ENCODE peak calls at places on chromosome 11, in seven cellular contexts. S is fibroblast of mammary gland; T is CD4-positive, alpha-beta memory T cell; I is suprapubic skin; W is endodermal cell; P is CD8-positive, alpha-beta T cell; B is body of pancreas. C is an unnamed sample.

GRCh38 chr11:61010466-61011238 is 39.2 kb downstream of the CD6 start:
- DNase-seq in P (no peak), I (no peak), T (no peak), W (no peak), B (no peak), S (no peak), C (no peak)

GRCh38 chr11:84476581-84476980 is 1150.6 kb downstream of the DLG2 start:
- DNase-seq in T (no peak), B (no peak), S (peak; percentile 29), W (no peak), I (no peak), P (no peak), C (peak; percentile 48)

GRCh38 chr11:116432301-116432700 is 340.5 kb downstream of the BUD13 start:
- DNase-seq in I (no peak), S (no peak), B (no peak), T (no peak), P (no peak), W (no peak), C (no peak)

GRCh38 chr11:104594228-104594958 is 303.9 kb downstream of the CASP12 start:
- DNase-seq in S (peak; percentile 44), W (no peak), P (no peak), B (no peak), T (no peak), I (no peak), C (peak; percentile 45)

GRCh38 chr11:16603245-16603644 is 135.2 kb upstream of the C11orf58 start:
- DNase-seq in I (no peak), T (no peak), P (no peak), W (peak; percentile 72), S (no peak), B (no peak), C (no peak)

GRCh38 chr11:86152901-86153300 is 84.0 kb upstream of the PICALM start:
- DNase-seq in W (no peak), B (no peak), S (no peak), P (no peak), T (no peak), I (no peak), C (no peak)

GRCh38 chr11:27405134-27405533 is 42.1 kb upstream of the CCDC34 start:
- DNase-seq in P (no peak), S (no peak), I (no peak), B (no peak), W (no peak), T (no peak), C (no peak)

GRCh38 chr11:134730096-134730495 is 318.1 kb upstream of the B3GAT1 start:
- DNase-seq in I (no peak), B (no peak), T (no peak), W (no peak), P (no peak), S (no peak), C (no peak)

GRCh38 chr11:68026391-68027105 is 3.9 kb upstream of the NDUFS8 start:
- DNase-seq in B (no peak), T (no peak), S (no peak), P (no peak), I (no peak), W (no peak), C (no peak)

GRCh38 chr11:76835928-76836612 is 24.6 kb upstream of the ACER3 start:
- DNase-seq in T (no peak), I (peak; percentile 88), B (peak; percentile 53), S (peak; percentile 86), P (no peak), W (no peak), C (peak; percentile 44)

GRCh38 chr11:20670932-20671403 is 1.6 kb downstream of the NELL1 start:
- DNase-seq in T (no peak), W (peak; percentile 73), B (no peak), S (no peak), P (no peak), I (no peak), C (no peak)

GRCh38 chr11:69945157-69945556 is 125.9 kb upstream of the FGF3 start:
- DNase-seq in B (no peak), W (no peak), S (no peak), I (no peak), P (no peak), T (no peak), C (no peak)

GRCh38 chr11:35274909-35275807 is 136.2 kb downstream of the CD44 start:
- DNase-seq in S (no peak), B (peak; percentile 91), I (peak; percentile 77), P (no peak), T (no peak), W (peak; percentile 54), C (no peak)

GRCh38 chr11:67519726-67520125 is 3.5 kb downstream of the CABP2 start:
- DNase-seq in B (no peak), I (no peak), S (no peak), T (no peak), W (no peak), P (no peak), C (no peak)

GRCh38 chr11:116177521-116178220 is 595.1 kb downstream of the BUD13 start:
- DNase-seq in I (no peak), T (no peak), P (no peak), B (no peak), S (no peak), W (peak; percentile 40), C (no peak)

GRCh38 chr11:125943661-125944349 is 2.0 kb upstream of the VSIG10L2 start:
- DNase-seq in W (no peak), B (no peak), P (no peak), I (peak; percentile 25), T (no peak), S (no peak), C (no peak)

GRCh38 chr11:57342702-57343101 is 4.5 kb downstream of the P2RX3 start:
- DNase-seq in B (no peak), I (no peak), W (no peak), S (no peak), P (no peak), T (no peak), C (no peak)

GRCh38 chr11:100752371-100753073 is 65.4 kb downstream of the ARHGAP42 start:
- DNase-seq in S (no peak), P (no peak), I (no peak), T (no peak), B (no peak), W (no peak), C (no peak)

GRCh38 chr11:65573391-65574146 is 1.2 kb downstream of the FAM89B start:
- DNase-seq in B (peak; percentile 41), S (no peak), P (peak; percentile 27), W (no peak), T (peak; percentile 36), I (no peak), C (no peak)

GRCh38 chr11:65274734-65275682 is 13.2 kb downstream of the POLA2 start:
- DNase-seq in W (peak; percentile 85), B (peak; percentile 80), S (peak; percentile 94), I (peak; percentile 79), T (peak; percentile 29), P (peak; percentile 45), C (peak; percentile 98)

GRCh38 chr11:36738292-36738861 is 140.3 kb upstream of the RAG2 start:
- DNase-seq in I (no peak), P (no peak), T (no peak), B (no peak), S (no peak), W (no peak), C (no peak)

GRCh38 chr11:19719960-19720359 is 7.3 kb downstream of the NAV2 start:
- DNase-seq in W (no peak), P (no peak), S (no peak), B (no peak), T (no peak), I (no peak), C (no peak)

GRCh38 chr11:36161572-36161971 is 127.7 kb downstream of the COMMD9 start:
- DNase-seq in I (no peak), B (no peak), T (no peak), P (no peak), S (no peak), W (no peak), C (no peak)

GRCh38 chr11:108278954-108279353 is 56.1 kb downstream of the ATM start:
- DNase-seq in P (no peak), I (no peak), W (no peak), B (no peak), T (no peak), S (no peak), C (no peak)

GRCh38 chr11:28727254-28727653 is 619.1 kb downstream of the METTL15 start:
- DNase-seq in I (no peak), S (no peak), B (no peak), P (no peak), T (no peak), W (no peak), C (peak; percentile 17)

GRCh38 chr11:32325725-32326124 is 109.6 kb downstream of the WT1 start:
- DNase-seq in W (no peak), B (no peak), I (no peak), S (no peak), T (no peak), P (no peak), C (no peak)

GRCh38 chr11:130212431-130212961 is 52.9 kb downstream of the ST14 start:
- DNase-seq in W (peak; percentile 47), S (no peak), T (no peak), P (peak; percentile 9), B (peak; percentile 11), I (peak; percentile 46), C (no peak)

DNA sequence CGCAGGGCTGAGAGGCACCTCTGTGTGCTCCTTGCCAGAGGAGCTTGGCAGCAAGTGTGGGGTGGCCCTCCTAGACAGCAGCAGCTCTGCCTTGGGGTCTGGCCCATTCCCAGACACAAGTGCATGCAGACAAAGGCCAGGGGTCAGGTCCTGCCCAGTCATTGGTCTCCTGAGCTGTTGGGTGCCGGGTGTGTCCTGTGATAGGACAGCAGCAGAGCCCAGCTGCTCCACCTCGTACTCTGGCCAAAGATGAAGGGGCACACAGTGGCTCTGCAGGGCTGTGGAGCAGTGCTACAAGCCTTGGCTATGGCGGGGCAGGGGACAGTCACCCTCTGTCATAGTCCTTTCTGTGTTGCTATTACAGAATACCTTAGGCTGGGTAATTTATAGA is 17.3 kb upstream of the OSBPL5 start:
- DNase-seq in I (no peak), P (no peak), B (no peak), T (no peak), S (no peak), W (no peak), C (no peak)
- H3K4me3 ChIP-seq in I (no peak overlapping the region), P (no peak overlapping the region), B (no peak overlapping the region), T (no peak overlapping the region), S (no peak overlapping the region), W (no peak overlapping the region), C (no peak overlapping the region)

GRCh38 chr11:44727114-44727372 is 281 bp downstream of the TSPAN18 start:
- DNase-seq in P (no peak), W (peak; percentile 73), T (peak; percentile 36), I (no peak), S (no peak), B (no peak), C (no peak)
- H3K4me3 ChIP-seq in P (peak overlapping the region; percentile 70), W (peak overlapping the region; percentile 80), T (peak overlapping the region; percentile 74), I (peak overlapping the region; percentile 81), S (no peak overlapping the region), B (peak overlapping the region; percentile 10), C (no peak overlapping the region)

GRCh38 chr11:12075291-12075690 is 35.1 kb upstream of the MICAL2 start:
- DNase-seq in S (no peak), B (no peak), W (no peak), I (peak; percentile 32), P (no peak), T (no peak), C (no peak)
- H3K4me3 ChIP-seq in S (no peak overlapping the region), B (no peak overlapping the region), W (no peak overlapping the region), I (no peak overlapping the region), P (no peak overlapping the region), T (no peak overlapping the region), C (no peak overlapping the region)

GRCh38 chr11:102047305-102047924 is at the start of gene CFAP300:
- DNase-seq in T (peak; percentile 15), S (peak; percentile 66), I (peak; percentile 93), W (peak; percentile 86), P (peak; percentile 27), B (peak; percentile 71), C (peak; percentile 81)

GRCh38 chr11:102050927-102051575 is 3.8 kb downstream of the CFAP300 start:
- DNase-seq in P (no peak), T (no peak), W (no peak), S (no peak), B (no peak), I (no peak), C (no peak)

GRCh38 chr11:102046841-102047240 is 396 bp upstream of the CFAP300 start:
- DNase-seq in B (no peak), T (no peak), I (no peak), W (no peak), P (no peak), S (peak; percentile 33), C (peak; percentile 13)
- H3K4me3 ChIP-seq in B (peak overlapping the region; percentile 37), T (no peak overlapping the region), I (peak overlapping the region; percentile 56), W (peak overlapping the region; percentile 68), P (peak overlapping the region; percentile 23), S (peak overlapping the region; percentile 71), C (peak overlapping the region; percentile 74)